ENCODE peak calls at places on chromosomes 7 and 10, in ten cellular contexts. One of them, this sample, is unnamed.

GRCh38 chr10:11113156-11113555 is 95.5 kb downstream of the CELF2 start:
- DNase-seq in COR-L47: no peak
- DNase-seq in suprapubic skin: no peak
- DNase-seq in AG09309: no peak
- DNase-seq in SIG-M5: no peak
- DNase-seq in mesendoderm: no peak
- DNase-seq in activated CD4-positive, alpha-beta T cell treated with anti-CD3 and anti-CD28 coated beads for 48 hours: no peak
- DNase-seq in neuronal stem cell: no peak
- DNase-seq in RPMI7951: no peak
- DNase-seq in left colon: no peak
- DNase-seq in this sample: no peak

GRCh38 chr10:132243141-132243540 is 56.4 kb downstream of the DPYSL4 start:
- DNase-seq in SIG-M5: no peak
- DNase-seq in mesendoderm: no peak
- DNase-seq in RPMI7951: no peak
- DNase-seq in COR-L47: no peak
- DNase-seq in neuronal stem cell: no peak
- DNase-seq in activated CD4-positive, alpha-beta T cell treated with anti-CD3 and anti-CD28 coated beads for 48 hours: no peak
- DNase-seq in left colon: no peak
- DNase-seq in suprapubic skin: no peak
- DNase-seq in AG09309: no peak
- DNase-seq in this sample: no peak

GRCh38 chr7:33157311-33157710 is 27.9 kb downstream of the BBS9 start:
- DNase-seq in mesendoderm: no peak
- DNase-seq in COR-L47: no peak
- DNase-seq in suprapubic skin: no peak
- DNase-seq in activated CD4-positive, alpha-beta T cell treated with anti-CD3 and anti-CD28 coated beads for 48 hours: no peak
- DNase-seq in RPMI7951: no peak
- DNase-seq in neuronal stem cell: no peak
- DNase-seq in left colon: no peak
- DNase-seq in SIG-M5: no peak
- DNase-seq in AG09309: no peak
- DNase-seq in this sample: no peak

GRCh38 chr7:159030490-159031134 is 114.1 kb downstream of the VIPR2 start:
- DNase-seq in activated CD4-positive, alpha-beta T cell treated with anti-CD3 and anti-CD28 coated beads for 48 hours: peak
- DNase-seq in COR-L47: peak
- DNase-seq in neuronal stem cell: no peak
- DNase-seq in left colon: peak
- DNase-seq in SIG-M5: no peak
- DNase-seq in RPMI7951: no peak
- DNase-seq in AG09309: no peak
- DNase-seq in suprapubic skin: peak
- DNase-seq in mesendoderm: peak
- DNase-seq in this sample: peak

GRCh38 chr7:151428393-151429231 is 11.3 kb downstream of the CRYGN start:
- DNase-seq in activated CD4-positive, alpha-beta T cell treated with anti-CD3 and anti-CD28 coated beads for 48 hours: no peak
- DNase-seq in suprapubic skin: peak
- DNase-seq in COR-L47: no peak
- DNase-seq in mesendoderm: peak
- DNase-seq in left colon: no peak
- DNase-seq in neuronal stem cell: peak
- DNase-seq in SIG-M5: no peak
- DNase-seq in AG09309: peak
- DNase-seq in RPMI7951: peak
- DNase-seq in this sample: no peak

GRCh38 chr10:109966961-109967738 is 40.6 kb upstream of the ADD3 start:
- DNase-seq in suprapubic skin: no peak
- DNase-seq in activated CD4-positive, alpha-beta T cell treated with anti-CD3 and anti-CD28 coated beads for 48 hours: no peak
- DNase-seq in mesendoderm: peak
- DNase-seq in left colon: peak
- DNase-seq in RPMI7951: no peak
- DNase-seq in SIG-M5: no peak
- DNase-seq in neuronal stem cell: no peak
- DNase-seq in COR-L47: no peak
- DNase-seq in AG09309: no peak
- DNase-seq in this sample: no peak

GRCh38 chr7:45511721-45512422 is 62.3 kb upstream of the ADCY1 start:
- DNase-seq in suprapubic skin: no peak
- DNase-seq in activated CD4-positive, alpha-beta T cell treated with anti-CD3 and anti-CD28 coated beads for 48 hours: no peak
- DNase-seq in RPMI7951: no peak
- DNase-seq in left colon: no peak
- DNase-seq in neuronal stem cell: no peak
- DNase-seq in AG09309: no peak
- DNase-seq in mesendoderm: no peak
- DNase-seq in COR-L47: no peak
- DNase-seq in SIG-M5: no peak
- DNase-seq in this sample: no peak

GRCh38 chr7:45690762-45691150 is 116.6 kb downstream of the ADCY1 start:
- DNase-seq in SIG-M5: no peak
- DNase-seq in AG09309: no peak
- DNase-seq in COR-L47: no peak
- DNase-seq in neuronal stem cell: no peak
- DNase-seq in mesendoderm: no peak
- DNase-seq in suprapubic skin: no peak
- DNase-seq in RPMI7951: no peak
- DNase-seq in activated CD4-positive, alpha-beta T cell treated with anti-CD3 and anti-CD28 coated beads for 48 hours: no peak
- DNase-seq in left colon: no peak
- DNase-seq in this sample: no peak

GRCh38 chr10:102507521-102507920 is 3.7 kb downstream of the SUFU start:
- DNase-seq in AG09309: no peak
- DNase-seq in RPMI7951: no peak
- DNase-seq in activated CD4-positive, alpha-beta T cell treated with anti-CD3 and anti-CD28 coated beads for 48 hours: no peak
- DNase-seq in left colon: no peak
- DNase-seq in mesendoderm: no peak
- DNase-seq in neuronal stem cell: no peak
- DNase-seq in suprapubic skin: no peak
- DNase-seq in COR-L47: no peak
- DNase-seq in SIG-M5: no peak
- DNase-seq in this sample: no peak

GRCh38 chr10:11173062-11173461 is 155.4 kb downstream of the CELF2 start:
- DNase-seq in neuronal stem cell: no peak
- DNase-seq in left colon: no peak
- DNase-seq in mesendoderm: no peak
- DNase-seq in suprapubic skin: no peak
- DNase-seq in COR-L47: no peak
- DNase-seq in RPMI7951: no peak
- DNase-seq in activated CD4-positive, alpha-beta T cell treated with anti-CD3 and anti-CD28 coated beads for 48 hours: no peak
- DNase-seq in AG09309: no peak
- DNase-seq in SIG-M5: no peak
- DNase-seq in this sample: no peak

GRCh38 chr7:81690251-81690650 is 79.6 kb downstream of the HGF start:
- DNase-seq in activated CD4-positive, alpha-beta T cell treated with anti-CD3 and anti-CD28 coated beads for 48 hours: no peak
- DNase-seq in neuronal stem cell: no peak
- DNase-seq in suprapubic skin: no peak
- DNase-seq in AG09309: no peak
- DNase-seq in RPMI7951: no peak
- DNase-seq in mesendoderm: peak
- DNase-seq in SIG-M5: no peak
- DNase-seq in COR-L47: no peak
- DNase-seq in left colon: no peak
- DNase-seq in this sample: no peak

GRCh38 chr7:137771273-137771672 is 75.5 kb downstream of the DGKI start:
- DNase-seq in mesendoderm: no peak
- DNase-seq in SIG-M5: no peak
- DNase-seq in RPMI7951: no peak
- DNase-seq in neuronal stem cell: no peak
- DNase-seq in activated CD4-positive, alpha-beta T cell treated with anti-CD3 and anti-CD28 coated beads for 48 hours: no peak
- DNase-seq in left colon: no peak
- DNase-seq in AG09309: peak
- DNase-seq in suprapubic skin: no peak
- DNase-seq in COR-L47: no peak
- DNase-seq in this sample: no peak

GRCh38 chr10:103238506-103239252 is 7.0 kb upstream of the RPEL1 start:
- DNase-seq in AG09309: no peak
- DNase-seq in neuronal stem cell: no peak
- DNase-seq in mesendoderm: peak
- DNase-seq in RPMI7951: peak
- DNase-seq in COR-L47: no peak
- DNase-seq in left colon: peak
- DNase-seq in activated CD4-positive, alpha-beta T cell treated with anti-CD3 and anti-CD28 coated beads for 48 hours: no peak
- DNase-seq in suprapubic skin: no peak
- DNase-seq in SIG-M5: no peak
- DNase-seq in this sample: peak

GRCh38 chr10:10911471-10911921 is 106.2 kb upstream of the CELF2 start:
- DNase-seq in AG09309: peak
- DNase-seq in RPMI7951: no peak
- DNase-seq in suprapubic skin: peak
- DNase-seq in mesendoderm: peak
- DNase-seq in left colon: peak
- DNase-seq in COR-L47: no peak
- DNase-seq in SIG-M5: no peak
- DNase-seq in neuronal stem cell: peak
- DNase-seq in activated CD4-positive, alpha-beta T cell treated with anti-CD3 and anti-CD28 coated beads for 48 hours: no peak
- DNase-seq in this sample: peak

GRCh38 chr7:10022957-10023356 is 950.7 kb upstream of the PHF14 start:
- DNase-seq in activated CD4-positive, alpha-beta T cell treated with anti-CD3 and anti-CD28 coated beads for 48 hours: no peak
- DNase-seq in left colon: no peak
- DNase-seq in SIG-M5: no peak
- DNase-seq in mesendoderm: peak
- DNase-seq in RPMI7951: no peak
- DNase-seq in suprapubic skin: no peak
- DNase-seq in neuronal stem cell: peak
- DNase-seq in COR-L47: peak
- DNase-seq in AG09309: no peak
- DNase-seq in this sample: peak

GRCh38 chr10:98382691-98383101 is 32.3 kb downstream of the PYROXD2 start:
- DNase-seq in COR-L47: no peak
- DNase-seq in SIG-M5: no peak
- DNase-seq in suprapubic skin: no peak
- DNase-seq in RPMI7951: no peak
- DNase-seq in activated CD4-positive, alpha-beta T cell treated with anti-CD3 and anti-CD28 coated beads for 48 hours: no peak
- DNase-seq in mesendoderm: peak
- DNase-seq in neuronal stem cell: no peak
- DNase-seq in left colon: no peak
- DNase-seq in AG09309: no peak
- DNase-seq in this sample: no peak

GRCh38 chr7:127751062-127751722 is 99.2 kb downstream of the SND1 start:
- DNase-seq in suprapubic skin: no peak
- DNase-seq in mesendoderm: no peak
- DNase-seq in SIG-M5: no peak
- DNase-seq in activated CD4-positive, alpha-beta T cell treated with anti-CD3 and anti-CD28 coated beads for 48 hours: no peak
- DNase-seq in AG09309: no peak
- DNase-seq in COR-L47: no peak
- DNase-seq in RPMI7951: peak
- DNase-seq in left colon: no peak
- DNase-seq in neuronal stem cell: peak
- DNase-seq in this sample: no peak

GRCh38 chr10:69643779-69644657 is 14.0 kb downstream of the FAM241B start:
- DNase-seq in suprapubic skin: no peak
- DNase-seq in SIG-M5: no peak
- DNase-seq in mesendoderm: no peak
- DNase-seq in RPMI7951: no peak
- DNase-seq in COR-L47: no peak
- DNase-seq in neuronal stem cell: no peak
- DNase-seq in activated CD4-positive, alpha-beta T cell treated with anti-CD3 and anti-CD28 coated beads for 48 hours: no peak
- DNase-seq in AG09309: no peak
- DNase-seq in left colon: no peak
- DNase-seq in this sample: no peak

GRCh38 chr7:6709808-6710207 is 3.1 kb upstream of the ZNF12 start:
- DNase-seq in AG09309: no peak
- DNase-seq in RPMI7951: no peak
- DNase-seq in neuronal stem cell: no peak
- DNase-seq in left colon: no peak
- DNase-seq in suprapubic skin: no peak
- DNase-seq in COR-L47: peak
- DNase-seq in SIG-M5: no peak
- DNase-seq in activated CD4-positive, alpha-beta T cell treated with anti-CD3 and anti-CD28 coated beads for 48 hours: peak
- DNase-seq in mesendoderm: no peak
- DNase-seq in this sample: no peak

GRCh38 chr10:18523858-18524257 is 127.5 kb downstream of the NSUN6 start:
- DNase-seq in COR-L47: no peak
- DNase-seq in mesendoderm: no peak
- DNase-seq in AG09309: no peak
- DNase-seq in neuronal stem cell: no peak
- DNase-seq in RPMI7951: no peak
- DNase-seq in left colon: no peak
- DNase-seq in SIG-M5: no peak
- DNase-seq in activated CD4-positive, alpha-beta T cell treated with anti-CD3 and anti-CD28 coated beads for 48 hours: no peak
- DNase-seq in suprapubic skin: no peak
- DNase-seq in this sample: no peak

GRCh38 chr7:149558149-149558861 is 60.7 kb upstream of the ZNF746 start:
- DNase-seq in AG09309: peak
- DNase-seq in suprapubic skin: no peak
- DNase-seq in activated CD4-positive, alpha-beta T cell treated with anti-CD3 and anti-CD28 coated beads for 48 hours: no peak
- DNase-seq in mesendoderm: no peak
- DNase-seq in COR-L47: no peak
- DNase-seq in SIG-M5: no peak
- DNase-seq in RPMI7951: peak
- DNase-seq in neuronal stem cell: no peak
- DNase-seq in left colon: no peak
- DNase-seq in this sample: no peak

GRCh38 chr7:105715528-105715927 is 134.2 kb upstream of the EFCAB10 start:
- DNase-seq in RPMI7951: no peak
- DNase-seq in suprapubic skin: no peak
- DNase-seq in AG09309: no peak
- DNase-seq in SIG-M5: no peak
- DNase-seq in activated CD4-positive, alpha-beta T cell treated with anti-CD3 and anti-CD28 coated beads for 48 hours: peak
- DNase-seq in left colon: no peak
- DNase-seq in mesendoderm: no peak
- DNase-seq in neuronal stem cell: no peak
- DNase-seq in COR-L47: no peak
- DNase-seq in this sample: no peak

GRCh38 chr7:36509962-36510361 is 120.3 kb downstream of the ANLN start:
- DNase-seq in left colon: no peak
- DNase-seq in RPMI7951: peak
- DNase-seq in AG09309: no peak
- DNase-seq in suprapubic skin: no peak
- DNase-seq in neuronal stem cell: no peak
- DNase-seq in COR-L47: no peak
- DNase-seq in activated CD4-positive, alpha-beta T cell treated with anti-CD3 and anti-CD28 coated beads for 48 hours: no peak
- DNase-seq in mesendoderm: peak
- DNase-seq in SIG-M5: no peak
- DNase-seq in this sample: no peak

GRCh38 chr7:97004931-97005763 is at the start of gene DLX6:
- DNase-seq in mesendoderm: peak
- DNase-seq in COR-L47: peak
- DNase-seq in left colon: peak
- DNase-seq in suprapubic skin: peak
- DNase-seq in RPMI7951: peak
- DNase-seq in SIG-M5: no peak
- DNase-seq in AG09309: no peak
- DNase-seq in neuronal stem cell: peak
- DNase-seq in activated CD4-positive, alpha-beta T cell treated with anti-CD3 and anti-CD28 coated beads for 48 hours: peak
- DNase-seq in this sample: no peak

GRCh38 chr10:24857001-24857695 is 95.3 kb downstream of the PRTFDC1 start:
- DNase-seq in activated CD4-positive, alpha-beta T cell treated with anti-CD3 and anti-CD28 coated beads for 48 hours: no peak
- DNase-seq in SIG-M5: no peak
- DNase-seq in RPMI7951: no peak
- DNase-seq in COR-L47: no peak
- DNase-seq in neuronal stem cell: no peak
- DNase-seq in mesendoderm: no peak
- DNase-seq in AG09309: no peak
- DNase-seq in left colon: no peak
- DNase-seq in suprapubic skin: no peak
- DNase-seq in this sample: no peak

GRCh38 chr10:120477723-120478270 is 20.8 kb downstream of the PLPP4 start:
- DNase-seq in AG09309: no peak
- DNase-seq in RPMI7951: peak
- DNase-seq in SIG-M5: no peak
- DNase-seq in left colon: no peak
- DNase-seq in activated CD4-positive, alpha-beta T cell treated with anti-CD3 and anti-CD28 coated beads for 48 hours: no peak
- DNase-seq in neuronal stem cell: no peak
- DNase-seq in suprapubic skin: no peak
- DNase-seq in COR-L47: no peak
- DNase-seq in mesendoderm: no peak
- DNase-seq in this sample: no peak

GRCh38 chr10:118626953-118627352 is 31.5 kb upstream of the PRLHR start:
- DNase-seq in SIG-M5: no peak
- DNase-seq in AG09309: no peak
- DNase-seq in RPMI7951: no peak
- DNase-seq in activated CD4-positive, alpha-beta T cell treated with anti-CD3 and anti-CD28 coated beads for 48 hours: no peak
- DNase-seq in left colon: no peak
- DNase-seq in neuronal stem cell: no peak
- DNase-seq in COR-L47: no peak
- DNase-seq in suprapubic skin: no peak
- DNase-seq in mesendoderm: peak
- DNase-seq in this sample: no peak

GRCh38 chr7:10460474-10460873 is 513.2 kb upstream of the PHF14 start:
- DNase-seq in suprapubic skin: no peak
- DNase-seq in AG09309: no peak
- DNase-seq in RPMI7951: no peak
- DNase-seq in COR-L47: no peak
- DNase-seq in SIG-M5: no peak
- DNase-seq in mesendoderm: no peak
- DNase-seq in neuronal stem cell: no peak
- DNase-seq in activated CD4-positive, alpha-beta T cell treated with anti-CD3 and anti-CD28 coated beads for 48 hours: no peak
- DNase-seq in left colon: no peak
- DNase-seq in this sample: no peak